ENCODE peak calls at places on chromosomes 7 and 10, in four cellular contexts. N is HepG2, D is tibial artery, J is adrenal gland. U is an unnamed sample. For H3K9me3 and H3K27me3, the result is how much of the 10 kb centered on the place peaks cover.

GRCh38 chr7:47654672-47655340 is 72.9 kb upstream of the TNS3 start:
- DNase-seq in D (no peak), J (no peak), N (no peak), U (peak)

GRCh38 chr7:103113164-103113563 is 35.7 kb downstream of the NAPEPLD start:
- DNase-seq in N (no peak), D (no peak), J (no peak), U (peak)

GRCh38 chr7:47950714-47951113 is 2.4 kb upstream of the PKD1L1 start:
- DNase-seq in J (no peak), N (no peak), D (no peak), U (no peak)

GRCh38 chr7:151010307-151011096 is 13.8 kb downstream of the ATG9B start:
- DNase-seq in N (no peak), J (no peak), D (no peak), U (peak)

GRCh38 chr7:45881280-45881758 is 7.0 kb upstream of the IGFBP1 start:
- DNase-seq in D (no peak), N (no peak), J (no peak), U (no peak)

GRCh38 chr10:85362401-85362800 is 1004.2 kb downstream of the GRID1 start:
- DNase-seq in D (no peak), N (no peak), J (peak), U (no peak)

GRCh38 chr7:115110523-115110922 is 188.6 kb downstream of the MDFIC start:
- DNase-seq in N (peak), J (no peak), D (no peak), U (no peak)

GRCh38 chr7:117138943-117139690 is 183.7 kb downstream of the WNT2 start:
- DNase-seq in J (no peak), D (no peak), N (no peak), U (no peak)

GRCh38 chr10:100723769-100724530 is 21.4 kb upstream of the PAX2 start:
- DNase-seq in N (no peak), J (no peak), D (no peak), U (peak)

GRCh38 chr7:129780257-129781127 is 169.0 kb downstream of the NRF1 start:
- DNase-seq in D (no peak), J (peak), N (peak), U (peak)

GRCh38 chr10:63588436-63589180 is 67.4 kb downstream of the REEP3 start:
- DNase-seq in N (no peak), D (no peak), J (no peak), U (peak)

GRCh38 chr7:105672820-105673219 is 91.5 kb upstream of the EFCAB10 start:
- DNase-seq in D (no peak), N (no peak), J (no peak), U (no peak)

GRCh38 chr10:47405829-47406547 is 21.9 kb upstream of the ZNF488 start:
- DNase-seq in J (no peak), D (no peak), N (no peak), U (no peak)

GRCh38 chr7:76428149-76428823 is 3.5 kb downstream of the ZP3 start:
- DNase-seq in J (no peak), N (no peak), D (no peak), U (no peak)

GRCh38 chr7:70458195-70458695 is 673.7 kb upstream of the GALNT17 start:
- DNase-seq in D (no peak), N (no peak), J (peak), U (no peak)

GRCh38 chr10:101029520-101030309 is 1.2 kb downstream of the PDZD7 start:
- DNase-seq in D (no peak), N (no peak), J (no peak), U (peak)

GRCh38 chr10:95430231-95430951 is 130.8 kb downstream of the SORBS1 start:
- DNase-seq in J (peak), N (peak), D (no peak), U (peak)

GRCh38 chr10:43234471-43235041 is 32.3 kb downstream of the RASGEF1A start:
- DNase-seq in N (no peak), D (no peak), J (no peak), U (peak)

GRCh38 chr7:95577137-95577536 is 19.2 kb downstream of the PDK4 start:
- DNase-seq in D (no peak), N (no peak), J (peak), U (no peak)

GRCh38 chr7:30933124-30933893 is 21.7 kb downstream of the AQP1 start:
- DNase-seq in D (peak), J (no peak), N (no peak), U (peak)

GRCh38 chr10:78407009-78407711 is 373.5 kb downstream of the RPS24 start:
- DNase-seq in D (peak), J (peak), N (peak), U (peak)

GRCh38 chr7:31788891-31789680 is 102.1 kb downstream of the PPP1R17 start:
- DNase-seq in J (no peak), N (no peak), D (no peak), U (no peak)

GRCh38 chr10:103742779-103743178 is 112.6 kb downstream of the SH3PXD2A start:
- DNase-seq in D (no peak), J (no peak), N (no peak), U (no peak)

GRCh38 chr7:26329520-26330269 is 38.0 kb downstream of the SNX10 start:
- DNase-seq in N (no peak), J (peak), D (peak), U (no peak)

GRCh38 chr10:44357141-44357540 is 27.8 kb downstream of the CXCL12 start:
- DNase-seq in J (no peak), D (no peak), N (no peak), U (no peak)

GRCh38 chr10:121240011-121240410 is 358.2 kb downstream of the FGFR2 start:
- DNase-seq in J (no peak), N (no peak), D (no peak), U (no peak)

GRCh38 chr7:105782391-105783063 is 93.9 kb downstream of the ATXN7L1 start:
- DNase-seq in D (no peak), J (peak), N (no peak), U (peak)

GRCh38 chr10:95233377-95234034 is 39.5 kb downstream of the ACSM6 start:
- DNase-seq in J (no peak), N (no peak), D (no peak), U (no peak)

GRCh38 chr7:90166153-90166552 is 11.9 kb downstream of the STEAP1 start:
- DNase-seq in N (no peak), J (no peak), D (no peak), U (no peak)

GRCh38 chr7:26101471-26102151 is 50.4 kb upstream of the NFE2L3 start:
- DNase-seq in J (peak), N (peak), D (peak), U (no peak)

GRCh38 chr10:21396889-21397288 is 128.6 kb downstream of the SKIDA1 start:
- DNase-seq in J (no peak), D (no peak), N (no peak), U (no peak)

GRCh38 chr7:116653204-116653603 is 18.8 kb upstream of the MET start:
- DNase-seq in D (no peak), N (no peak), J (no peak), U (no peak)

GRCh38 chr7:25852249-25852994 is 299.6 kb upstream of the NFE2L3 start:
- DNase-seq in D (peak), N (no peak), J (no peak), U (no peak)

GRCh38 chr7:101233907-101234547 is 3.6 kb downstream of the CLDN15 start:
- DNase-seq in D (no peak), N (no peak), J (no peak), U (peak)

GRCh38 chr7:1474736-1475135 is 15.5 kb upstream of the MICALL2 start:
- DNase-seq in J (no peak), N (no peak), D (no peak), U (no peak)

GRCh38 chr7:774161-775109 is 47.4 kb upstream of the PRKAR1B start:
- DNase-seq in J (peak), N (no peak), D (no peak), U (peak)

GRCh38 chr10:12403119-12403518 is 53.8 kb downstream of the CAMK1D start:
- DNase-seq in J (no peak), N (no peak), D (no peak), U (no peak)

GRCh38 chr7:136868496-136869005 is at the start of gene CHRM2:
- DNase-seq in J (no peak), N (no peak), D (no peak), U (peak)

GRCh38 chr10:86659721-86660438 is 5.5 kb downstream of the OPN4 start:
- DNase-seq in N (no peak), J (no peak), D (peak), U (peak)

DNA sequence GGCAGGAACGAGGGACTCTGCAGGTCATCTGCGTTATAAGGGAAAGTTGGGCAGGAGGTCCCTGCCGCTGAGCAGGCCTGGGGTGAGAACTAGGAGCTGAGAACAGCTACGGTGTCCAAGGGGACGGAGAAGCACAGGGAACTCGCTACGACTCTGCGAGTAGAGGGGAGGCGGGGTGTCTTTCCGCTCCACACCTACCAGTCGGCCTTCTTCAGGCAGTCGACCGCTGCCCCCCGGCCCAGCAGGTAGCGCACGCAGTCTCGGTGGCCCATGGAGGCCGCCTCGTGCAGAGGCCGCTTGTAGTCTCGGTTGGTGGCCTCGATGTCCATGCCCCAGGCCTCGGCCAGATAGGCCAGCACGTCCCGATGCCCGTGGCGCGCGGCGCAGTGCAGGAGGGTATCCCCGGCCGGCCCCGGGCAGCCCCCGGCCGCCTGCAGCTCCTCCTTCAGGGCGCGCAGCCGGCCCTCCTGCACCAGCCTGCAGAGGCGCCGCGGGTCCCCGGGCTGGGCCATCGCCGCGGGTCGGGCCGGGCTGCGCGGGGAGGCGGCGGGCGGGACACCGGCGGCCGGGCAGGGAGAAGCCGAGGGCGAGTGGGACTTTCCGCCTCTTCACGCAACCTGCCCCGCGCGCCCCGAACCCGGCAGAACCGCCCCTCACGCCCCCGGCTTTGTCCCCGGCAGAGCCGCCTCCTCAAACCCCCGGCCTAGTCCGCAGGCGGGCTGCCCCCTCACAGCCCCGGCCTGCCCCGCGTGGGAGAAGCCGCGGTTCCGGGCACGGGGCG is 660 bp downstream of the ANKRD16 start:
- DNase-seq in J (peak), N (peak), D (no peak), U (peak)
- TF ChIP-seq CTCF in J (no peak), N (peak), D (no peak), U (no peak)

DNA sequence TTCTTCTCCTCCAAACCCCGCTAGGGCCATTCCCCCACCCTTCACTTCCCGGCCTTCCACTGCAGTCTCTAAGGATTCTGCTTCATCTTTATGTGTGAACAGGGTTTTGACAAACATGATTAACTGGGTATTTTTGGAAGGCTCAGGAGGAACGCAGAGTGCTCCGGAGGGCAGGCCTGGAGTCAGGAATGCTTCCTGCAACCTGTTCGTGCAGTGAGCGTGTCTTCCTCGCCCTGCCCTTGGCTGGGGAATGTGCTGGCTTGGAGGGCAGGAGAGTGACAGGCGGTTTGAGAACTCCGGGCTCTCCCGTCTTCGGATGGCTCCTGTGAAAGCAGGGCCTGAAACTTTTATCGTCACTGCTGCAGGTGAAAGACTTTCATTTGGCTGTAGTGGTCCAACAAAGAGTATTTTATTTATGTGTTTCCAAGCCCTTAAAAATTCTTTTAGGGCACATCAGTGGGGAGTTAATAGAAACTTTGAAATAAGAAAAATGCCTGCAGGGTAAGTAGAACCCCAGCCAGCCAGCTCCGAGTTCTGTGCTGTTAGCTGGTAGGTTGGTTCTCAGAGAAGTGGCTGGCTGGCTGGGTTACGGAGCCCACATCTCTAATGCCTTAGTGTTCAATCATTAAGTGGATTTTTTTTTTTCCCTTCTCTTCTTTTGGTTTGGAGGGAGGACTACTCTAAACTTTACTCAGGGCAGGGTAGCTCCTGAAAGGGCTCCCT is 51.0 kb downstream of the TCF7L2 start:
- DNase-seq in D (no peak), N (no peak), J (peak), U (no peak)
- H3K9me3 ChIP-seq in D (under half), N (under half), J (under half), U (under half)

DNA sequence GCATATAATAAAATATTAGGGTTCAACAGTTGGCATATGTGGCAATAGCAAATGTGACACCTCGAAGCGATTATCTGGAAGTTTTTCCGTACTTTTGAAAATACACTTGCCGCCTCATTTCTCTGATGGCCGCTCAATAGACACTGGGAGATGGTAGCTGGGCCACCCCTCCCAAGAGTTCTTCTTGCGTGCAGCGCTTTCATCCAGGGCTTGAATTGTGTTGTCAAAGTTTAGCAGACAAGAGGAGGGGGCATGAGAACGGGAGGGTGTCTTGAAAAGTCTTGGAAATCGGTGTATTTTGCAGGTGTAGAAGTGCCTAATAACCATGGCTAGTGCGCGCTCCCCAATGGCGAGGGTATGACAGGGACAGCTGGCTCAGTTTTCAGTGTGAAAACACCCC is 8.5 kb downstream of the PTF1A start:
- DNase-seq in D (no peak), N (no peak), J (no peak), U (peak)
- H3K27me3 ChIP-seq in D (under half), N (half or more), J (half or more), U (under half)

DNA sequence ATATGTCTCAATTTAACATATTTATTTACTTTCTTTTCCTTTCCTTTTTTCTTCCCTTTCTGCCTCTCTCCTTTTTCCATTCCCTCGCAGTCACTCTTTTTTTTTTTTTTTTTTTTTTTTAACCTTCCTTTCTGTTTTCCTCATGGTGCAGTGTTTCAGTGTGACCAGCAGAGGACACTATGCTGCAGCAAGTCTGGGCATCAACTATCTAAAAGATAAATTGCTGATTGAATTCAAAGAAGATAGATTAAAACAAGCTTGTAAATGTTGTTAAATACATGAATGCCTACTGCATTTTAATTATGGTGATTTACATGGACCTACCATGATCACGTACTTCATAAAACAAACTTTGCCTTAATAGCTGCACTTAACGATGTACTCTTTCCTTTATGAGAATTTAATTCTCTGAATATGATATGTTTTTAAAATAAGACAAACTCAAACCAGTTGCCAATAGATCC is 100.9 kb upstream of the AGR3 start:
- DNase-seq in D (no peak), J (peak), N (peak), U (peak)
- TF ChIP-seq CTCF in D (peak), J (peak), N (peak), U (peak)

DNA sequence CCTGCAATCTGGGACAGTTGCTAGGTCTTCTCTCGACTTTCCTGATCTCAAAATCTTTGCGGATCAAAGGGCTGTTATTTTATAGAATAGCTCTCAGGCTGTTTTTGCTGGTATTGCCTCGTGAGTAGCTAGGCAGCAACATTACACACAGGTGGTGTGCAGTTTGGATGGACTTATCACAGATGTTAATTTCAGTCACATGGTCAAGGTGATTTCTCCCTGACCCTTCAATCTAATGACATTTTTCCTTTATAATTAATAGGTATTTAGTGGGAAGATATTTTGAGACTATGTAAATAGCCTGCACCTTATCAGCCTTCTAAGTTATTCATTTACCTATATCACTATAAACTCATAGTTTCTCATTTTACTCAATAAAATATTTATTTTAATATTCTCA is 309.6 kb upstream of the PRKCQ start:
- DNase-seq in D (no peak), J (no peak), N (no peak), U (no peak)
- H3K9me3 ChIP-seq in D (under half), J (under half), N (under half), U (under half)

DNA sequence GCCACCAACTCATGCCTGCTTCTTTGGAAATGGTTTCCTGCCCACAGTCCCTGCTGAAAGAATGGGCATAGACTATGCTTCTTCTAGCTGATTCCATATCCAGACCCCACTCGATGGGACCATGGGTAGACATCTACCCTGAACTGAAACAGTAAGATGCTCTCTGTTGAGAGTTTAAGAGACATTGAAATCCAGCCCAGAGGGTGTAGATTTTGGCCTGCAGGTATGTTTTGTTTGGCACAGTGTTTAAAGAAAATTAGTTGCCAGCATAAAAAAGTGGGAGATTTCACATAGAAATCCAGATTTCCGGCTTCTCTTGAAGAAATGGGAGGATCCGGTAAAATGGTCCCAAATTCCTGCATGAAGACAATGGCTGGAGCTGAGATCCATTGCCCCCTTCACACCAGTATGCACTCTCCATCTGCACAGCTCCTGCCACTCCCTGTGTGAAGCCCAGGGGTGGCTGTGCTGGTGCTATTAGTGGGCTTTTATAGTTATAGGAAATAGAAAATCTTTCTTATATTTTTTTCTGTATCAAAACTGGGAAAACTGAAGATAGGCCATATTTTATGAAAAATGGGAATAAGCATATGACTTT is 218.1 kb downstream of the PTEN start:
- DNase-seq in D (no peak), J (no peak), N (no peak), U (no peak)
- H3K27me3 ChIP-seq in D (under half), J (under half), N (under half), U (under half)